ENCODE peak calls at places on chromosomes 16 and 17, in ten cellular contexts. T, Y, J, E, W, M, N, L, K and R are unnamed samples.

GRCh38 chr17:6823011-6823442 is 8.5 kb downstream of the TEKT1 start:
- DNase-seq in T (no peak), Y (no peak), J (peak; percentile 86), E (no peak), W (no peak), M (no peak), N (peak; percentile 75), L (no peak), K (no peak), R (no peak)

GRCh38 chr17:64095144-64095882 is 34.6 kb downstream of the ERN1 start:
- DNase-seq in T (peak; percentile 67), Y (no peak), J (peak; percentile 90), E (no peak), W (no peak), M (no peak), N (no peak), L (peak; percentile 61), K (no peak), R (no peak)

GRCh38 chr17:45264430-45264829 is 2.5 kb upstream of the SPATA32 start:
- DNase-seq in T (no peak), Y (no peak), J (no peak), E (no peak), W (no peak), M (peak; percentile 62), N (no peak), L (no peak), K (no peak), R (no peak)

GRCh38 chr17:61517843-61518606 is 65.8 kb downstream of the TBX4 start:
- DNase-seq in T (no peak), Y (no peak), J (no peak), E (no peak), W (no peak), M (no peak), N (no peak), L (no peak), K (no peak), R (no peak)

GRCh38 chr17:79679631-79680340 is 51.0 kb upstream of the ENPP7 start:
- DNase-seq in T (no peak), Y (no peak), J (no peak), E (no peak), W (no peak), M (no peak), N (no peak), L (no peak), K (no peak), R (no peak)

GRCh38 chr16:10497132-10498088 is 83.0 kb downstream of the EMP2 start:
- DNase-seq in T (no peak), Y (no peak), J (peak; percentile 80), E (peak; percentile 35), W (no peak), M (no peak), N (peak; percentile 19), L (no peak), K (no peak), R (no peak)

GRCh38 chr16:84498859-84499620 is 5.4 kb downstream of the MEAK7 start:
- DNase-seq in T (no peak), Y (no peak), J (no peak), E (no peak), W (no peak), M (peak; percentile 32), N (no peak), L (no peak), K (no peak), R (no peak)

GRCh38 chr17:41863074-41863843 is 2.0 kb downstream of the KLHL11 start:
- DNase-seq in T (no peak), Y (no peak), J (no peak), E (peak; percentile 70), W (no peak), M (no peak), N (no peak), L (no peak), K (peak; percentile 55), R (no peak)

GRCh38 chr16:13168091-13168572 is 266.7 kb downstream of the SHISA9 start:
- DNase-seq in T (no peak), Y (no peak), J (peak; percentile 88), E (no peak), W (no peak), M (no peak), N (no peak), L (peak; percentile 67), K (peak; percentile 73), R (no peak)

GRCh38 chr17:12222392-12222791 is 201.7 kb downstream of the MAP2K4 start:
- DNase-seq in T (no peak), Y (no peak), J (no peak), E (no peak), W (no peak), M (no peak), N (no peak), L (no peak), K (no peak), R (no peak)

GRCh38 chr16:27314161-27314723 is 468 bp downstream of the IL4R start:
- DNase-seq in T (peak; percentile 41), Y (peak; percentile 54), J (peak; percentile 95), E (peak; percentile 92), W (no peak), M (peak; percentile 77), N (peak; percentile 93), L (no peak), K (peak; percentile 71), R (peak; percentile 33)

GRCh38 chr16:52528393-52529080 is 18.4 kb downstream of the TOX3 start:
- DNase-seq in T (peak; percentile 88), Y (no peak), J (no peak), E (no peak), W (no peak), M (peak; percentile 89), N (no peak), L (no peak), K (no peak), R (no peak)
- TF ChIP-seq CTCF in T (peak; percentile 19), Y (no peak), J (no peak), E (no peak), W (no peak), M (peak; percentile 18), N (no peak), L (peak; percentile 50), K (peak; percentile 67), R (peak; percentile 28)

DNA sequence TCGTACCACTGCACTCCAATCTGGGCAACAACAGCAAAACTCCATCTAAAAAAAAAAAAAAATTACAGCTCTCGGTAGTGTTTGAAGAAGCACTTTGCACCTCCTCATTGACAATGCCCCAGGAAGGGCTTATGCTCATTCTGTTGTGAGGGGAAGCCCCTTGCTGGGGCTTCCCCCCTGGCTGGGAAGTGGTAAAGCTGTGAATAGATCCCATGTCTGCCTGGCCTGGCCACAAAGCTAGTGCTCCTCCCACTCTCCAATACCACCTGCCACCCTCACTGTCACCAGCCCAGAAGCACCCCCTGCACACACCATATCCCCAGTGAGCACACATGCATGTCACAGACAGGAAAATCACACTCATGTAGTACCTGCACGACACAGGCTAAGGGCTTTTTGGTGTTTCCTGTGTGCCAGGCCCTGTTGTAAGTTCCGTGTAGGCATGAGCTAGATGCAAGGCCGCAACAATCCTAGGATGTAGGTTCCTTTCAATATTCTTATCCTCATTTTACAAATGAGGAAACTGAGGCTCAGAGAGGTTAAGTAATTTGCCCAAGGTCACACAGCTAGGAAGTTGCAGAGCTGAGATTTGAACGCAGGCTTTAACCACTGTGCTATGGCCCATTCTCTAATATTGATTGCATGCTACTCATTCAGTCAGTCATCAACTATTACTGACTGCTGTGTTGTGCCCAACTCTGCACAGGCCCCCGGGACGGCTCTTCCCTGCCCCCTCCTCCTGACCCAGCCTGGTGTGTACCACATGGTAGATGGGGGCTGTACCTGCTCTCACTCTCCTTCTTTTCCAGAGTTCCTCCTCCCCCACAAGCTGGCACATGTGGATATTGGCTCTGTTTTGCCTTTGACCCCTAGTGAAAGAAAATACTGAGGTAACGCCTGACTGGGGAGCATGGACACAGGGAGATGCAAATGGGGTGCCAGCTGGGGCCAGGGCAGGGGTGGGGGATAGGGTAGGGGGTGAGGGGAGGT is 11.9 kb upstream of the COL1A1 start:
- DNase-seq in T (no peak), Y (no peak), J (no peak), E (peak; percentile 88), W (no peak), M (no peak), N (no peak), L (peak; percentile 86), K (peak; percentile 92), R (no peak)
- TF ChIP-seq CTCF in T (no peak), Y (no peak), J (no peak), E (no peak), W (no peak), M (no peak), N (no peak), L (peak; percentile 47), K (peak; percentile 54), R (no peak)

DNA sequence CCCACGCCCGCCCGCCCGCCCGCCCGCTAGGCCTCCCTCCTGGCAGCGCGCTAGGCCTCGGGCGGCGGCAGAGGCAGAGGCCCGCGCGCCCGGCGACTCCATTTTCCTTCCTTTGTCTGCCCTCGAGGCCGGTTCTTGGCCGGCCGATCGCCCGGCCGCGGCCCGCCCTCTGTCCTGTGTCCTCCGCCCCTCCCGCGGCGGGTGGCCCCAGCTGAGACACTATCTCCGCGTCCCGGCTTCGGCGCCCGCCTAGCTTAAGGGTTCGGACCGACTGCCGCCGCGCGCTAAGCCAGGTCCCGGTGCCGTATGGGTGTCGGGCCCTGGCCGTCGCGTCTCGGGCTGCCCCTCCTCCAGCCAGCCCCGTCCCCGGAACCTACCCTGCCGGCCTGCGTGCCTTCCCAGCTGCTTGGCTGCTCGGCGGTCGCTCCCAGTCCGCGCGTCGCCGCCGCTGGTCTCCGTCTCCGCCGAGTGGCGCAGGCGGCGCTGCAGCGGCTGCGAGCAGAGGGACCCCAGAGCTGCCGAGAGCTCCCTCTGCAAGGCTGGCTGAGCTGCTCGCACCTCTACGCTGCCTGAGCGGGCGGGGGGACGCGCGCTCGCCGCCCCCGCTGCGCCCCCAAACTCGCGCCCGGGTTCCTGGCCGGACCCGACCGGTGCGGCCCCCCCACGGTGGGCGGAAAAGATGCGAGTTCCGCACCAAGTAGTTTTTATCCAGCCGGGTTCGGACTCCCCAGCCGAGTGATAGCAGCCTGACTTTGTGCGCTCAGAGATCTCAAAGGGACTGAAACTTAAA is 787 bp downstream of the CTCF start:
- DNase-seq in T (peak; percentile 70), Y (peak; percentile 71), J (peak; percentile 54), E (peak; percentile 60), W (no peak), M (peak; percentile 86), N (peak; percentile 57), L (peak; percentile 58), K (peak; percentile 82), R (peak; percentile 83)
- TF ChIP-seq CTCF in T (peak; percentile 14), Y (no peak), J (peak; percentile 31), E (peak; percentile 9), W (no peak), M (peak; percentile 20), N (peak; percentile 5), L (no peak), K (no peak), R (no peak)

GRCh38 chr16:49886554-49887121 is 30.7 kb upstream of the ZNF423 start:
- DNase-seq in T (no peak), Y (no peak), J (no peak), E (no peak), W (no peak), M (no peak), N (no peak), L (no peak), K (no peak), R (no peak)

GRCh38 chr16:49889725-49890397 is 33.9 kb upstream of the ZNF423 start:
- DNase-seq in T (no peak), Y (no peak), J (peak; percentile 16), E (no peak), W (no peak), M (no peak), N (no peak), L (no peak), K (no peak), R (no peak)

DNA sequence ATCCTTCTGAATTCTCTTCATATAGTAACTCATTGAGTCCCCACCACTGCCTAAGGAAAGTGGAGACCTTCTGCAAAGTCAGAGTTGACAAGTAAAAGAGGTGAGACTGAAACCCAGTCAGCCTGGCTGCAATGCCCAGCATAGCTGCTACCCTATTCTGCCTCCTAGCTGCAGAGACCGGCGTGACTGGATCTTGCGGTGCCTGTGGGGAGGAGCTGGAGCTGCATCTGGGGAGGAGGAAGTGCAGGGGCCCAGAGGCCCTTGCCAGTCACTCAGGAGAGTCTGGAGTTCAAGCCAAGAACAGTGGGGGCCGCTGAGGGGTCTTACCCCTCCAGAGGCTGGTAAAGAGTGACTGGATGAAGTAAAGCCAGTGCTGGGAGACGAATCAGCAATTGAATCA is 35.0 kb upstream of the ZNF423 start:
- DNase-seq in T (no peak), Y (no peak), J (no peak), E (peak; percentile 41), W (no peak), M (no peak), N (no peak), L (peak; percentile 85), K (peak; percentile 93), R (no peak)
- TF ChIP-seq CTCF in T (no peak), Y (peak; percentile 8), J (no peak), E (no peak), W (no peak), M (no peak), N (peak; percentile 14), L (peak; percentile 83), K (peak; percentile 86), R (no peak)